ENCODE peak calls at places on chromosomes 5 and 9, in five cellular contexts. J, A, G, Q and K are unnamed samples. For H3K4me1 and H3K36me3, the result is how much of the 10 kb centered on the place peaks cover.

GRCh38 chr9:105299190-105299854 is 54.9 kb downstream of the SLC44A1 start:
- DNase-seq in J (peak), A (no peak), G (peak), Q (peak), K (peak)

GRCh38 chr5:172412724-172413260 is 41.5 kb downstream of the SH3PXD2B start:
- DNase-seq in J (peak), A (no peak), G (peak), Q (peak), K (peak)

GRCh38 chr9:104009853-104010252 is 84.3 kb upstream of the SMC2 start:
- DNase-seq in J (no peak), A (no peak), G (no peak), Q (no peak), K (no peak)

GRCh38 chr9:136122425-136123383 is 4.0 kb upstream of the TMEM250 start:
- DNase-seq in J (peak), A (peak), G (peak), Q (peak), K (peak)

GRCh38 chr5:35016179-35017056 is 31.3 kb downstream of the AGXT2 start:
- DNase-seq in J (no peak), A (no peak), G (no peak), Q (no peak), K (no peak)

GRCh38 chr5:121949885-121950284 is 11.9 kb upstream of the SRFBP1 start:
- DNase-seq in J (peak), A (peak), G (peak), Q (no peak), K (peak)

GRCh38 chr9:21252727-21253547 is 13.1 kb upstream of the IFNA14 start:
- DNase-seq in J (peak), A (peak), G (peak), Q (no peak), K (no peak)

GRCh38 chr5:142391031-142391872 is 66.4 kb upstream of the SPRY4 start:
- DNase-seq in J (no peak), A (no peak), G (no peak), Q (no peak), K (no peak)

GRCh38 chr9:124344291-124345050 is 70.8 kb downstream of the PSMB7 start:
- DNase-seq in J (no peak), A (no peak), G (no peak), Q (no peak), K (no peak)

GRCh38 chr9:35521708-35522107 is 31.8 kb downstream of the RUSC2 start:
- DNase-seq in J (no peak), A (no peak), G (no peak), Q (peak), K (no peak)

GRCh38 chr5:111755942-111756353 is 1.0 kb downstream of the NREP start:
- DNase-seq in J (no peak), A (peak), G (no peak), Q (no peak), K (no peak)

GRCh38 chr5:67156976-67157583 is 39.5 kb downstream of the CD180 start:
- DNase-seq in J (peak), A (peak), G (peak), Q (no peak), K (no peak)

GRCh38 chr9:138071731-138072130 is 194.1 kb downstream of the CACNA1B start:
- DNase-seq in J (no peak), A (no peak), G (no peak), Q (peak), K (no peak)

GRCh38 chr9:138070815-138071214 is 193.2 kb downstream of the CACNA1B start:
- DNase-seq in J (no peak), A (no peak), G (no peak), Q (peak), K (no peak)

GRCh38 chr9:138071292-138071691 is 193.7 kb downstream of the CACNA1B start:
- DNase-seq in J (no peak), A (no peak), G (no peak), Q (no peak), K (no peak)

GRCh38 chr9:138068601-138069035 is 191.0 kb downstream of the CACNA1B start:
- DNase-seq in J (no peak), A (no peak), G (no peak), Q (peak), K (no peak)

DNA sequence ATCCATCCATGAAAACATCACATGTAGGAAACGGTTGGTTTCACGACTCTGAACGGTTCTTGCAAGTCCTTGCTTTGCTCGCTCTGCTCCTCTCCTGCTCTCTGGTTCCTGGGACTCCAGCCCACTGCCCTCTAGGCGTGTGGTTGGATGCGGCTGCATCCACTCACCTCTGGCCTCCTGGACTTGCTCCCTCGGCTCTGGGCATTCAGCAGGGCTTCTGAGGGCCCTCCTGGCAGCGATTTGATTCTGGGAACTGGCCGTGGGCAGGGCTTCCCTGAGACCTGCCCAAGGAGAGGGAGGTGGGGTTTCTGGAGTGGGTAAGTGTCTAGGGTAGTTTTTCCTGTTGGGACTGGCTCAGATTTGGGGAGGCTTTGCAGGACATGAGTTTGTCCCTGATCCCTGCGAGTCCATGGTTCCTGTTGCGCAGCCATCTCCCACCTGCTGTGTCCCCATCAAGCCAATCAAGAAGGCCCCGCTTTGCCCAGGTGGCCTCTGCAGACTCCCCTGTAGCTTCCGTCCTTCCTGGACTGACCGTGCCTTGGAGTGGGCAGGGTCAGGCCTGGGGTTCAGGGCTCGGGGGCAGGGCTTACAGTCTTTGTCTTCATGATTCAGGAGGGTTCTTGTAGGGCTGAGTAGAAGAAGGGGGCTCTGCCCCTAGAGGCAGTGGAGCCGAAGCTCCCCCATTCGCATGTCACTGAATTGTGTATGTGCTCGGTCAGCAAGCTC is 192.3 kb downstream of the CACNA1B start:
- DNase-seq in J (no peak), A (peak), G (no peak), Q (peak), K (no peak)
- H3K4me1 ChIP-seq in J (under half), A (under half), G (under half), Q (under half), K (under half)

DNA sequence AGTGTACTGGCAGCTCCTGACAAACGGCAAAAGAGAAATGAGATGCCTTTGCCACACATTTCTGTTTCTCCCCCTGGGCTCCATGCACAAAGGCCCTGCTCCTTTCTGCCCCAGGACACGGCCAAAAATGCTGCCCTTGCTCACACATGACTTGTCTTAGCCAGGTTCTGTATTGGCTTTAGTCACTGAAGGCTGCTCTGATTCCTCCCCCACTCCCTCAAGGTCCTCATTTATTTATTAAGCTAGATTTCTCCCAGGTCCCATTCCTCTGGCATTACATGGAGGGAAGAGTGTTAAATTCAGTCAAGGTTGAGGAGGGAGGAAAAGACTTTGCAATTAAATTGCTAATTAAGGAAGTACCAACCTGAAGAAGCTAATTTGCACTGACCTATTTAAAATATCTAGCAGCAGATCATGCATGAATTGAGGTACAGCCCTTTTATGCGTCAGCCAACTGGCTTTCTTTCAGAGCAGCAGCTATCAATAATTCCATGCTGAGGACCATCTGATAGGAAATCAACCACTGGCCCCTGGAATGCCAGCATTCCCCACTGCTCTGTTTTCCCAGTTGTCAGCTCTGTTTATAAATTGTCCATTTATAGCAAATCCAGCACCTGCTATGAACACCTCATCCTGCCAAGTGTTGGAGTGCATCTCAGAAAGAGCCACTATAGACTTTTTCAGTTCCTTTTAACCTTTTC is 81.1 kb upstream of the MAP3K1 start:
- DNase-seq in J (no peak), A (no peak), G (no peak), Q (no peak), K (no peak)
- H3K36me3 ChIP-seq in J (under half), A (under half), G (under half), Q (under half), K (under half)

GRCh38 chr9:127158995-127159801 is 36.8 kb upstream of the ANGPTL2 start:
- DNase-seq in J (peak), A (peak), G (peak), Q (peak), K (peak)
- H3K4me1 ChIP-seq in J (under half), A (under half), G (under half), Q (under half), K (under half)

DNA sequence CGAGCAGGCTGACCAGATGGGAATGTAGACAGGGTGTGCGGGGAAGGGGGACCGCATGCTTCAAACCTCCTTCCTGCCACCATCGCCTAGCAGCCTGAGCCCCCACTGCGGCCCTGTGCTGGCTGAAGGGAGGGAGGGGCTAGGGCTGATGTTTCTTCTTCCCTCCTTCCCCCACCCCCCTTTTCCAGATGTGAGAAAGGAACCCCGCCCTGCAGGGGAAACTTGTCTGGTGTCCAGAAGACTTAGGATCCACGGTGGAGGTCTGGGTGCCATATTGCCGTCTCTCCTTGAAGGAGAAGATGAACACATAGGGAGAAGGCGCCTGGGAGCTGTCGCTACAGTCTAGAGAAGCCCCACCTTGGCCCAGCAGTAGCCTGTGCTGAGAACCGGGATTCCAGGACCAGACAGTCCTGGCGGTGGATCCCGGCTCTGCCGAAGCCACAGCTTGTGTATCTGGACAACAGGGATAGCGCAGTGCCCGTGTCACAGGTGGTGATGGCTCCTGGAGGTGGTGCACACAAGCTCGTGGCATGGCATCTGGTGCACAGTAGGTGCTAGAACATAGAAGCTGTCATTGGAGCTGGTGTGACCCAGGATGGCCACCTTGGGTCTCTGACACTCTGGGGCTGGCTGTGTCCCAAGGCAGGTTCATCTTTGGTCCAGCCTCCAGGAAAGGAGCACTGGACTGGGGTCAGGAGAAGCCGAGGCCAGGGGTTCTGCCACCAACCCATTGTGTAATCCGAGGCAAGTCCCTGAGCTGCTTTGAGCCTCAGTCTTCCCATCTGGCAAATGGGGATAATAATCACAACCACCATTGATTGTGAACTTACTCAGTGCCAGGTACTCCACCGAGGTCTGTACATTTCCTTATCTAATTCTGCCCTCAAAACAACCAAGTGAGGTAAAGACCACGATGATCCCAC is 205.6 kb downstream of the C9orf50 start:
- DNase-seq in J (peak), A (no peak), G (no peak), Q (no peak), K (peak)
- H3K36me3 ChIP-seq in J (under half), A (under half), G (under half), Q (under half), K (under half)

GRCh38 chr5:143398451-143399237 is 4.8 kb downstream of the NR3C1 start:
- DNase-seq in J (no peak), A (no peak), G (no peak), Q (no peak), K (no peak)
- H3K4me1 ChIP-seq in J (under half), A (under half), G (under half), Q (under half), K (under half)